ENCODE peak calls at places on chromosomes 1 and 21, in six cellular contexts. I, Q, Y, M, O and W are unnamed samples.

GRCh38 chr1:6612641-6613360 is 730 bp upstream of the PHF13 start:
- DNase-seq in M (peak), O (no peak), I (peak), Q (peak), Y (peak), W (peak)

GRCh38 chr1:230084408-230085177 is 17.6 kb downstream of the GALNT2 start:
- DNase-seq in Q (no peak), M (peak), Y (peak), O (peak), I (peak), W (no peak)

GRCh38 chr1:26582836-26583460 is 53.4 kb downstream of the RPS6KA1 start:
- DNase-seq in Q (no peak), M (peak), I (no peak), Y (peak), O (peak), W (no peak)

GRCh38 chr1:179599623-179600249 is 8.1 kb downstream of the TDRD5 start:
- DNase-seq in M (peak), O (no peak), Q (peak), I (no peak), Y (no peak), W (peak)

GRCh38 chr1:58870298-58870676 is 86.4 kb upstream of the JUN start:
- DNase-seq in Q (no peak), O (no peak), Y (no peak), M (peak), I (no peak), W (peak)

GRCh38 chr1:80384960-80385359 is 1378.4 kb upstream of the ADGRL4 start:
- DNase-seq in O (no peak), Y (no peak), I (no peak), Q (no peak), M (no peak), W (no peak)

GRCh38 chr1:155555915-155556314 is 6.7 kb downstream of the ASH1L start:
- DNase-seq in Q (no peak), I (no peak), Y (no peak), O (no peak), M (no peak), W (no peak)

GRCh38 chr1:66532798-66533783 is 862 bp upstream of the SGIP1 start:
- DNase-seq in O (peak), M (no peak), Y (peak), I (no peak), Q (peak), W (peak)

GRCh38 chr1:203026666-203027663 is 674 bp downstream of the PPFIA4 start:
- DNase-seq in Y (peak), M (no peak), I (no peak), O (no peak), Q (no peak), W (no peak)

GRCh38 chr1:30037251-30038118 is 685.9 kb downstream of the MATN1 start:
- DNase-seq in I (no peak), Q (no peak), O (no peak), Y (no peak), M (no peak), W (no peak)

GRCh38 chr1:59903136-59903754 is 23.3 kb downstream of the CYP2J2 start:
- DNase-seq in O (no peak), Q (peak), Y (peak), M (peak), I (no peak), W (no peak)

GRCh38 chr21:34715518-34715917 is 46.7 kb downstream of the CLIC6 start:
- DNase-seq in I (no peak), Y (no peak), O (no peak), Q (no peak), M (no peak), W (no peak)

GRCh38 chr1:111958911-111959310 is 30.6 kb downstream of the KCND3 start:
- DNase-seq in Y (no peak), M (no peak), O (no peak), Q (no peak), I (no peak), W (no peak)

GRCh38 chr1:237709355-237709754 is 181.4 kb downstream of the ZP4 start:
- DNase-seq in O (no peak), M (no peak), Q (no peak), I (no peak), Y (no peak), W (no peak)

GRCh38 chr1:178037510-178038253 is 56.2 kb upstream of the RASAL2 start:
- DNase-seq in Q (no peak), I (peak), Y (no peak), M (peak), O (no peak), W (peak)

GRCh38 chr1:39623053-39623452 is 16.4 kb downstream of the HEYL start:
- DNase-seq in O (no peak), I (no peak), Q (no peak), M (no peak), Y (no peak), W (no peak)